ENCODE peak calls at places on chromosomes 13 and 19, in six cellular contexts. One of them, this sample, is unnamed.

GRCh38 chr13:45873491-45874360 is 22.2 kb upstream of the SIAH3 start:
- DNase-seq in brain microvascular endothelial cell: no peak
- DNase-seq in thoracic aorta: no peak
- DNase-seq in left ventricle myocardium inferior: no peak
- DNase-seq in astrocyte: peak; percentile 36
- DNase-seq in endothelial cell of umbilical vein: peak; percentile 21
- DNase-seq in this sample: peak; percentile 15

GRCh38 chr19:17757125-17757524 is 5.8 kb downstream of the FCHO1 start:
- DNase-seq in brain microvascular endothelial cell: peak; percentile 56
- DNase-seq in thoracic aorta: no peak
- DNase-seq in left ventricle myocardium inferior: peak; percentile 71
- DNase-seq in astrocyte: peak; percentile 22
- DNase-seq in endothelial cell of umbilical vein: peak; percentile 68
- DNase-seq in this sample: peak; percentile 44

GRCh38 chr13:31860002-31860401 is 120.7 kb downstream of the RXFP2 start:
- DNase-seq in brain microvascular endothelial cell: no peak
- DNase-seq in thoracic aorta: no peak
- DNase-seq in left ventricle myocardium inferior: no peak
- DNase-seq in astrocyte: no peak
- DNase-seq in endothelial cell of umbilical vein: no peak
- DNase-seq in this sample: no peak

GRCh38 chr13:110518571-110518970 is 43.0 kb downstream of the RAB20 start:
- DNase-seq in brain microvascular endothelial cell: no peak
- DNase-seq in thoracic aorta: no peak
- DNase-seq in left ventricle myocardium inferior: no peak
- DNase-seq in astrocyte: no peak
- DNase-seq in endothelial cell of umbilical vein: no peak
- DNase-seq in this sample: no peak

GRCh38 chr13:50991624-50992610 is 82.3 kb downstream of the RNASEH2B start:
- DNase-seq in brain microvascular endothelial cell: no peak
- DNase-seq in thoracic aorta: no peak
- DNase-seq in left ventricle myocardium inferior: no peak
- DNase-seq in astrocyte: no peak
- DNase-seq in endothelial cell of umbilical vein: no peak
- DNase-seq in this sample: no peak

GRCh38 chr13:104043184-104043583 is 977.0 kb upstream of the SLC10A2 start:
- DNase-seq in brain microvascular endothelial cell: no peak
- DNase-seq in thoracic aorta: no peak
- DNase-seq in left ventricle myocardium inferior: no peak
- DNase-seq in astrocyte: peak; percentile 7
- DNase-seq in endothelial cell of umbilical vein: no peak
- DNase-seq in this sample: no peak

GRCh38 chr13:39945226-39945625 is 289.8 kb downstream of the COG6 start:
- DNase-seq in brain microvascular endothelial cell: no peak
- DNase-seq in thoracic aorta: no peak
- DNase-seq in left ventricle myocardium inferior: no peak
- DNase-seq in astrocyte: no peak
- DNase-seq in endothelial cell of umbilical vein: no peak
- DNase-seq in this sample: no peak

GRCh38 chr19:40612831-40613668 is 11.9 kb downstream of the LTBP4 start:
- DNase-seq in brain microvascular endothelial cell: peak; percentile 57
- DNase-seq in thoracic aorta: no peak
- DNase-seq in left ventricle myocardium inferior: no peak
- DNase-seq in astrocyte: no peak
- DNase-seq in endothelial cell of umbilical vein: no peak
- DNase-seq in this sample: peak; percentile 38

GRCh38 chr13:78603240-78603947 is at the start of gene POU4F1:
- DNase-seq in brain microvascular endothelial cell: no peak
- DNase-seq in thoracic aorta: no peak
- DNase-seq in left ventricle myocardium inferior: peak; percentile 17
- DNase-seq in astrocyte: no peak
- DNase-seq in endothelial cell of umbilical vein: peak; percentile 71
- DNase-seq in this sample: peak; percentile 30

DNA sequence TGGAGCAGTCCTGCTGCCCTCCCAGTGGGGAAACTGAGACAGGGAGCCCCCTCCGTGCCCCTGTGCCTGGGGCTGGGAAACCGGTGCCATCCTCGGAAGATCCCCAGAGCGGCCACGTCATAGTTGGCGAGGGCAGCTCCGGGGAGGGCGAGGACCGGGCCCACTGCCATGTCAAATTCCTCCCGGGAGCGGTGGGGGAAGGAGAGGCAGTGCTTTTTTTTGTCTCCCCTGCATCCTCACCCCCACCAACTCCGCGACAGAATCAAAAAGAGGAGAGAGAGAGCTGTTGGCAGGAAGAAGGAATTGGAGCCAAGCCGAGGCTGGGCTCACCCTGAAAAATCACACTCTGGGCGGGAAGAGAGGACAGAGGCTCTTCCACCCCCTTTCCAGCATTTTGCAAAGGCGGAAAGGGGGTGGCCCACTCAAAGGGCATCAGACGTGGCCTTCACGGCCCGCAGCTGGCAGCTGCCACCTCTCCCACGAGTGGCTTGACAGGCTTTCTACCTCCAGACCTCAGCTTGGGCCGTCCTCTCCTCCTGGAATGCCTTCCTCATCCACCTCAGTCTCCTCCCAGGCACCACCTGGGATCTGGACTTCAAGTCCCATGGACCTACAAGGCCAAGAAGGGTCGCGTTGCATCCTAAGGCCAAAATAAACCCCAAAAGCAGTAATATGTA is 19.6 kb upstream of the NFIC start:
- DNase-seq in brain microvascular endothelial cell: no peak
- DNase-seq in thoracic aorta: no peak
- DNase-seq in left ventricle myocardium inferior: peak; percentile 79
- DNase-seq in astrocyte: no peak
- DNase-seq in endothelial cell of umbilical vein: no peak
- DNase-seq in this sample: peak; percentile 68
- H3K4me3 ChIP-seq in brain microvascular endothelial cell: peak overlapping the region; percentile 17
- H3K4me3 ChIP-seq in thoracic aorta: peak overlapping the region; percentile 65
- H3K4me3 ChIP-seq in left ventricle myocardium inferior: peak overlapping the region; percentile 38
- H3K4me3 ChIP-seq in astrocyte: peak overlapping the region; percentile 28
- H3K4me3 ChIP-seq in endothelial cell of umbilical vein: no peak overlapping the region
- H3K4me3 ChIP-seq in this sample: no peak overlapping the region

DNA sequence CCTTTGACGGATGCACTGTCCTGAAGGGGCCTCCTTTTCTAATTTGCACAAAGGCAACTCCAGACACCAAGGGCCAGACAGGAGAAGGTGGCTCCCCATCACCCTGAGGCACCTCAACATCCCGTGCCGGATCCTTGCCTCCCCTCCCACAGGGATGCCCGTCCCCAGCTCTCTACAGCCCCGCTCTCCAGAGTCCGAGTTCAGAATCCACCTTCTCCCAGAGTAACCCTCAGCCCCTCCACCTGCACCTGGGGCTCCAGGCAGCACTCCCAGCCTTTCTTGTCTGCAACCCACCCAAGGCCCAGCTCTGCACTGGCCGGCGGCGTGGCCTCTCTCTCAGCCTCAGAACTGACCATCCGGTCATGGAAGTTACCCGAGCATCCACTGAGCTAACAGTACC is 4.8 kb downstream of the NDUFB7 start:
- DNase-seq in brain microvascular endothelial cell: no peak
- DNase-seq in thoracic aorta: no peak
- DNase-seq in left ventricle myocardium inferior: no peak
- DNase-seq in astrocyte: no peak
- DNase-seq in endothelial cell of umbilical vein: no peak
- DNase-seq in this sample: no peak
- TF ChIP-seq CTCF in brain microvascular endothelial cell: no peak
- TF ChIP-seq CTCF in thoracic aorta: no peak
- TF ChIP-seq CTCF in left ventricle myocardium inferior: no peak
- TF ChIP-seq CTCF in astrocyte: no peak
- TF ChIP-seq CTCF in endothelial cell of umbilical vein: no peak
- TF ChIP-seq CTCF in this sample: no peak

GRCh38 chr19:44765949-44766335 is 11.7 kb upstream of the CBLC start:
- DNase-seq in brain microvascular endothelial cell: no peak
- DNase-seq in thoracic aorta: no peak
- DNase-seq in left ventricle myocardium inferior: no peak
- DNase-seq in astrocyte: no peak
- DNase-seq in endothelial cell of umbilical vein: no peak
- DNase-seq in this sample: no peak

GRCh38 chr19:44767295-44768180 is 10.2 kb upstream of the CBLC start:
- DNase-seq in brain microvascular endothelial cell: no peak
- DNase-seq in thoracic aorta: no peak
- DNase-seq in left ventricle myocardium inferior: no peak
- DNase-seq in astrocyte: no peak
- DNase-seq in endothelial cell of umbilical vein: no peak
- DNase-seq in this sample: no peak

GRCh38 chr19:44772969-44773368 is 4.7 kb upstream of the CBLC start:
- DNase-seq in brain microvascular endothelial cell: no peak
- DNase-seq in thoracic aorta: no peak
- DNase-seq in left ventricle myocardium inferior: no peak
- DNase-seq in astrocyte: no peak
- DNase-seq in endothelial cell of umbilical vein: no peak
- DNase-seq in this sample: peak; percentile 80

GRCh38 chr19:44774614-44775013 is 3.1 kb upstream of the CBLC start:
- DNase-seq in brain microvascular endothelial cell: no peak
- DNase-seq in thoracic aorta: no peak
- DNase-seq in left ventricle myocardium inferior: no peak
- DNase-seq in astrocyte: no peak
- DNase-seq in endothelial cell of umbilical vein: no peak
- DNase-seq in this sample: peak; percentile 49

GRCh38 chr19:44770550-44771257 is 7.0 kb upstream of the CBLC start:
- DNase-seq in brain microvascular endothelial cell: peak; percentile 93
- DNase-seq in thoracic aorta: peak; percentile 86
- DNase-seq in left ventricle myocardium inferior: peak; percentile 86
- DNase-seq in astrocyte: peak; percentile 87
- DNase-seq in endothelial cell of umbilical vein: peak; percentile 95
- DNase-seq in this sample: peak; percentile 94
- H3K4me3 ChIP-seq in brain microvascular endothelial cell: no peak overlapping the region
- H3K4me3 ChIP-seq in thoracic aorta: no peak overlapping the region
- H3K4me3 ChIP-seq in left ventricle myocardium inferior: no peak overlapping the region
- H3K4me3 ChIP-seq in astrocyte: no peak overlapping the region
- H3K4me3 ChIP-seq in endothelial cell of umbilical vein: no peak overlapping the region
- H3K4me3 ChIP-seq in this sample: no peak overlapping the region

GRCh38 chr19:49019242-49019932 is 2.5 kb upstream of the LHB start:
- DNase-seq in brain microvascular endothelial cell: peak; percentile 22
- DNase-seq in thoracic aorta: no peak
- DNase-seq in left ventricle myocardium inferior: peak; percentile 75
- DNase-seq in astrocyte: no peak
- DNase-seq in endothelial cell of umbilical vein: peak; percentile 42
- DNase-seq in this sample: peak; percentile 31
- TF ChIP-seq CTCF in brain microvascular endothelial cell: peak; percentile 29
- TF ChIP-seq CTCF in thoracic aorta: no peak
- TF ChIP-seq CTCF in left ventricle myocardium inferior: no peak
- TF ChIP-seq CTCF in astrocyte: no peak
- TF ChIP-seq CTCF in endothelial cell of umbilical vein: no peak
- TF ChIP-seq CTCF in this sample: no peak

This sample was measured in fibroblast of mammary gland.